ENCODE peak calls at places on chromosomes 12 and 14, in nine cellular contexts. R, M, B, L, O, Y, T, I and D are unnamed samples.

GRCh38 chr12:106133136-106134087 is 5.3 kb downstream of the NUAK1 start:
- DNase-seq in R (no peak), M (no peak), B (no peak), L (peak; percentile 67), O (no peak), Y (no peak), T (no peak), I (no peak), D (peak; percentile 72)

GRCh38 chr12:46342562-46343033 is 30.0 kb downstream of the SLC38A2 start:
- DNase-seq in R (peak; percentile 28), M (peak; percentile 41), B (no peak), L (peak; percentile 63), O (peak; percentile 36), Y (peak; percentile 56), T (peak; percentile 59), I (peak; percentile 67), D (no peak)

GRCh38 chr12:77746108-77746507 is 84.6 kb upstream of the NAV3 start:
- DNase-seq in R (no peak), M (no peak), B (no peak), L (no peak), O (peak; percentile 41), Y (no peak), T (peak; percentile 66), I (no peak), D (peak; percentile 16)

GRCh38 chr14:65492277-65492676 is 79.7 kb downstream of the FUT8 start:
- DNase-seq in R (no peak), M (no peak), B (no peak), L (no peak), O (no peak), Y (no peak), T (no peak), I (no peak), D (no peak)

GRCh38 chr14:50778757-50779483 is 52.0 kb downstream of the NIN start:
- DNase-seq in R (no peak), M (no peak), B (no peak), L (peak; percentile 42), O (no peak), Y (no peak), T (no peak), I (no peak), D (no peak)

GRCh38 chr12:28618171-28618570 is 427.9 kb downstream of the CCDC91 start:
- DNase-seq in R (no peak), M (no peak), B (no peak), L (no peak), O (no peak), Y (no peak), T (peak; percentile 67), I (no peak), D (no peak)

GRCh38 chr12:92075425-92075891 is 70.2 kb downstream of the BTG1 start:
- DNase-seq in R (no peak), M (no peak), B (no peak), L (peak; percentile 65), O (peak; percentile 74), Y (no peak), T (peak; percentile 67), I (no peak), D (no peak)

GRCh38 chr12:10395390-10395998 is 5.7 kb upstream of the KLRK1 start:
- DNase-seq in R (peak; percentile 79), M (no peak), B (no peak), L (peak; percentile 52), O (peak; percentile 88), Y (no peak), T (peak; percentile 87), I (peak; percentile 31), D (peak; percentile 77)

GRCh38 chr12:96141216-96141944 is 52.8 kb upstream of the ELK3 start:
- DNase-seq in R (no peak), M (no peak), B (no peak), L (peak; percentile 73), O (peak; percentile 66), Y (no peak), T (peak; percentile 74), I (no peak), D (no peak)

GRCh38 chr14:83058068-83058467 is 1524.4 kb upstream of the SEL1L start:
- DNase-seq in R (no peak), M (no peak), B (no peak), L (no peak), O (no peak), Y (no peak), T (no peak), I (no peak), D (no peak)

GRCh38 chr12:77796775-77797174 is 33.9 kb upstream of the NAV3 start:
- DNase-seq in R (no peak), M (no peak), B (no peak), L (peak; percentile 41), O (no peak), Y (no peak), T (peak; percentile 55), I (no peak), D (no peak)

GRCh38 chr14:71202881-71203280 is 295.6 kb downstream of the PCNX1 start:
- DNase-seq in R (no peak), M (no peak), B (no peak), L (peak; percentile 42), O (no peak), Y (no peak), T (peak; percentile 63), I (no peak), D (no peak)

GRCh38 chr14:28635387-28635786 is 131.2 kb upstream of the FOXG1 start:
- DNase-seq in R (no peak), M (no peak), B (no peak), L (peak; percentile 42), O (no peak), Y (peak; percentile 3), T (peak; percentile 75), I (no peak), D (no peak)

GRCh38 chr12:123050331-123050809 is 69.9 kb downstream of the ARL6IP4 start:
- DNase-seq in R (no peak), M (no peak), B (no peak), L (peak; percentile 84), O (peak; percentile 51), Y (no peak), T (no peak), I (no peak), D (peak; percentile 20)

DNA sequence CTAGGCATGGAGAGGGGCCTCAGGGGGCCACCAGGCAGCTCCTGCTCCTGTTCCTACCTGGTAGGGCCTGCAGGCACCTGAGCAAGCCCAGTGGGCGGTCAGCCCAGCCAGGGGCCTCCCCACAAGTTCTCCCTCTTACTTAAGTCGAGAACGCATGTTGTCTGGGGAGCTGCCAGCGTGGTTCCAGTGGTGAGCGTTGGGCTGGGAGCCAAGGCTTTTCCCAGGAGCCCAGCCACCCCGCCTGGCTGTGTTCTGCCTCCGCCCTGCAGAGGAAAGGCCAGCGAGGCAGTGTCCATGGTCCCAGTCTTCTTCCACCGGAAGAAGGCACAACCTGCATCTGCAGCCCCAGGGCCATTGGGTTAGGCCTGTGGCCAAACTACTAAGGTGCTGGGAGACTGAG is 1.4 kb downstream of the C14orf180 start:
- DNase-seq in R (no peak), M (no peak), B (no peak), L (no peak), O (no peak), Y (no peak), T (peak; percentile 34), I (peak; percentile 94), D (no peak)
- H3K27ac ChIP-seq in R (no peak overlapping the region), M (no peak overlapping the region), B (no peak overlapping the region), L (no peak overlapping the region), O (no peak overlapping the region), Y (no peak overlapping the region), T (peak overlapping the region; percentile 97), I (peak overlapping the region; percentile 9), D (no peak overlapping the region)

GRCh38 chr14:100692859-100693558 is 33.7 kb upstream of the DLK1 start:
- DNase-seq in R (no peak), M (no peak), B (no peak), L (peak; percentile 95), O (peak; percentile 84), Y (peak; percentile 91), T (peak; percentile 79), I (no peak), D (peak; percentile 91)
- H3K27ac ChIP-seq in R (peak overlapping the region; percentile 24), M (no peak overlapping the region), B (no peak overlapping the region), L (peak overlapping the region; percentile 62), O (peak overlapping the region; percentile 19), Y (peak overlapping the region; percentile 92), T (no peak overlapping the region), I (no peak overlapping the region), D (peak overlapping the region; percentile 91)

GRCh38 chr12:52901715-52902541 is 2.9 kb downstream of the KRT8 start:
- DNase-seq in R (no peak), M (no peak), B (no peak), L (no peak), O (no peak), Y (no peak), T (no peak), I (no peak), D (no peak)

GRCh38 chr12:52899338-52900035 is 5.4 kb downstream of the KRT8 start:
- DNase-seq in R (no peak), M (no peak), B (no peak), L (no peak), O (no peak), Y (no peak), T (no peak), I (no peak), D (no peak)

GRCh38 chr12:52900166-52900895 is 4.5 kb downstream of the KRT8 start:
- DNase-seq in R (no peak), M (no peak), B (no peak), L (no peak), O (no peak), Y (no peak), T (no peak), I (no peak), D (no peak)

GRCh38 chr12:52903285-52903854 is 1.5 kb downstream of the KRT8 start:
- DNase-seq in R (peak; percentile 48), M (peak; percentile 69), B (peak; percentile 43), L (peak; percentile 82), O (peak; percentile 44), Y (no peak), T (peak; percentile 91), I (peak; percentile 76), D (no peak)

GRCh38 chr12:52900896-52901714 is 3.8 kb downstream of the KRT8 start:
- DNase-seq in R (no peak), M (no peak), B (no peak), L (no peak), O (no peak), Y (no peak), T (no peak), I (no peak), D (no peak)
- H3K27ac ChIP-seq in R (no peak overlapping the region), M (no peak overlapping the region), B (no peak overlapping the region), L (no peak overlapping the region), O (no peak overlapping the region), Y (peak overlapping the region; percentile 82), T (peak overlapping the region; percentile 46), I (peak overlapping the region; percentile 20), D (no peak overlapping the region)

GRCh38 chr14:22489957-22490950 is 98.8 kb downstream of the DAD1 start:
- DNase-seq in R (no peak), M (no peak), B (no peak), L (no peak), O (no peak), Y (no peak), T (no peak), I (no peak), D (no peak)
- H3K27ac ChIP-seq in R (no peak overlapping the region), M (peak overlapping the region; percentile 90), B (peak overlapping the region; percentile 65), L (no peak overlapping the region), O (no peak overlapping the region), Y (no peak overlapping the region), T (no peak overlapping the region), I (no peak overlapping the region), D (no peak overlapping the region)